ENCODE peak calls at places on chromosomes 7 and 10, in five cellular contexts. W is A549, C is foreskin fibroblast, N is IMR-90, J is brain microvascular endothelial cell. D is an unnamed sample.
A peak's percentile ranks its signal among the peaks of the same experiment; 100 is the strongest.

GRCh38 chr7:124489925-124490324 is 275.7 kb downstream of the GPR37 start:
- DNase-seq in W (no peak), C (no peak), N (no peak), J (no peak), D (no peak)

GRCh38 chr10:31603245-31604087 is 284.4 kb downstream of the ZEB1 start:
- DNase-seq in W (peak; percentile 98), C (peak; percentile 99), N (peak; percentile 83), J (peak; percentile 81), D (peak; percentile 94)

GRCh38 chr10:128063736-128064614 is 62.2 kb downstream of the MKI67 start:
- DNase-seq in W (no peak), C (no peak), N (no peak), J (no peak), D (peak; percentile 37)

GRCh38 chr7:141128506-141128905 is 54.6 kb downstream of the TMEM178B start:
- DNase-seq in W (no peak), C (no peak), N (no peak), J (no peak), D (no peak)

GRCh38 chr7:150413640-150414081 is 34.5 kb downstream of the ZNF775 start:
- DNase-seq in W (no peak), C (peak; percentile 29), N (peak; percentile 8), J (no peak), D (no peak)

GRCh38 chr10:92595505-92595904 is 2.6 kb downstream of the KIF11 start:
- DNase-seq in W (no peak), C (no peak), N (no peak), J (no peak), D (no peak)

GRCh38 chr7:66211429-66211828 is 6.3 kb downstream of the TPST1 start:
- DNase-seq in W (no peak), C (peak; percentile 80), N (peak; percentile 87), J (peak; percentile 21), D (no peak)

GRCh38 chr7:7223250-7223649 is 40.9 kb downstream of the C1GALT1 start:
- DNase-seq in W (no peak), C (no peak), N (no peak), J (no peak), D (no peak)

GRCh38 chr10:59155556-59155955 is 20.9 kb upstream of the PHYHIPL start:
- DNase-seq in W (no peak), C (no peak), N (no peak), J (no peak), D (no peak)

DNA sequence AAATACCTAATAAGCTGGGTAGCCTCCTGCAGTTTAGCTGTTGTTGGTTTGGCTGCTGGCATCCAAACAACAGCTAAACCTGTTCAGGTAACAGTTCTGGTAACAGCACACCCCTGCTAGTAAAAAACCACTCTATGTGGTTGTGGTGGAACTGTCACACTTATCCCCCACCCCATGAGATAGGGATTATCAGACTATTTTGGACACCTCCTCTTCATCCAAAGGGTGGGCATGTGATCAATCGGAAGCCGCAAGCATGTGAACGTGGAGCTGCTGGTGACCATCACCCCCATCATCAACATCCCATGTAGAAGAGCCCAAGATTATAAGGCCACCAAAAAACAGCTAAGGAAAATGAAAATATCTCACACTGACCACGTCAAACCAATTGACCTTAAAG is 2.5 kb downstream of the MTPAP start:
- DNase-seq in W (no peak), C (no peak), N (no peak), J (no peak), D (no peak)
- H3K4me3 ChIP-seq in W (no peak overlapping the region), C (no peak overlapping the region), N (no peak overlapping the region), J (no peak overlapping the region), D (no peak overlapping the region)

DNA sequence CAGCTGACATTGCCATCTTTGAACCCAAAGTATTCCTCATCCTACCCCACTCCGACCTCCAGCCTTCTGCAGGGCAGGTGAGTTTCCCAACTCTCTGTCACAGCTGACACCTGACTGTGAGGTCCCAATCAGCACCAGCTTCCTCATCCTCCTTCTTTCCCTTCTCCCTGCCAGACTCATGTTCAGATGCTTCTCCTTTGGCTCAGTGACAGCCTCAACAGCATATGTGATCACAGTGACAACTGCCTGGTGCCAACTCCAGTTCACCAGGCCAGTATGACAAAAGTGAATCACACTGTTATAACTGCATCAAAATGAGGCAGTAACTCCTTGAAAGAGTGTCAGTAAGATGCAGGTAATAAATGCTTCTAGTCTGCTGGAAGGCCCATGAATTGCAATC is 46.8 kb upstream of the NFE2L3 start:
- DNase-seq in W (no peak), C (no peak), N (no peak), J (no peak), D (no peak)
- TF ChIP-seq CTCF in W (no peak), C (no peak), N (no peak), J (no peak), D (no peak)

GRCh38 chr7:154857728-154858681 is 144.9 kb downstream of the PAXIP1 start:
- DNase-seq in W (peak; percentile 22), C (no peak), N (no peak), J (no peak), D (no peak)
- H3K4me3 ChIP-seq in W (no peak overlapping the region), C (no peak overlapping the region), N (no peak overlapping the region), J (no peak overlapping the region), D (no peak overlapping the region)

GRCh38 chr7:157710396-157710795 is 373.6 kb downstream of the DNAJB6 start:
- DNase-seq in W (no peak), C (no peak), N (no peak), J (no peak), D (no peak)
- TF ChIP-seq CTCF in W (no peak), C (no peak), N (no peak), J (no peak), D (no peak)

GRCh38 chr10:30553018-30553624 is 76.4 kb downstream of the LYZL2 start:
- DNase-seq in W (no peak), C (no peak), N (no peak), J (no peak), D (no peak)
- H3K4me3 ChIP-seq in W (no peak overlapping the region), C (no peak overlapping the region), N (no peak overlapping the region), J (no peak overlapping the region), D (no peak overlapping the region)